ENCODE peak calls at places on chromosomes 13 and 19, in six cellular contexts. One of them, this sample, is unnamed.
A peak's percentile ranks its signal among the peaks of the same experiment; 100 is the strongest.

GRCh38 chr13:95614641-95615245 is 29.8 kb downstream of the DZIP1 start:
- DNase-seq in stimulated activated CD4-positive, alpha-beta T cell treated with anti-CD3 and anti-CD28 coated beads, TNF-alpha, amount 100 ng/mL, for 1 hour: no peak
- DNase-seq in NCI-H345: no peak
- DNase-seq in HTR-8/SVneo: no peak
- DNase-seq in memory B cell: no peak
- DNase-seq in stimulated activated CD8-positive, alpha-beta memory T cell treated with anti-CD3 and anti-CD28 coated beads, Interleukin-15, amount 100 ng/mL, for 1 hour: no peak
- DNase-seq in this sample: no peak

GRCh38 chr19:8794823-8795222 is 37.3 kb downstream of the ZNF558 start:
- DNase-seq in stimulated activated CD4-positive, alpha-beta T cell treated with anti-CD3 and anti-CD28 coated beads, TNF-alpha, amount 100 ng/mL, for 1 hour: no peak
- DNase-seq in NCI-H345: no peak
- DNase-seq in HTR-8/SVneo: no peak
- DNase-seq in memory B cell: no peak
- DNase-seq in stimulated activated CD8-positive, alpha-beta memory T cell treated with anti-CD3 and anti-CD28 coated beads, Interleukin-15, amount 100 ng/mL, for 1 hour: no peak
- DNase-seq in this sample: no peak

GRCh38 chr13:33016414-33017409 is at the start of gene KL:
- DNase-seq in stimulated activated CD4-positive, alpha-beta T cell treated with anti-CD3 and anti-CD28 coated beads, TNF-alpha, amount 100 ng/mL, for 1 hour: no peak
- DNase-seq in NCI-H345: no peak
- DNase-seq in HTR-8/SVneo: no peak
- DNase-seq in memory B cell: no peak
- DNase-seq in stimulated activated CD8-positive, alpha-beta memory T cell treated with anti-CD3 and anti-CD28 coated beads, Interleukin-15, amount 100 ng/mL, for 1 hour: no peak
- DNase-seq in this sample: peak; percentile 47

GRCh38 chr13:100633461-100633860 is 41.1 kb downstream of the TMTC4 start:
- DNase-seq in stimulated activated CD4-positive, alpha-beta T cell treated with anti-CD3 and anti-CD28 coated beads, TNF-alpha, amount 100 ng/mL, for 1 hour: no peak
- DNase-seq in NCI-H345: no peak
- DNase-seq in HTR-8/SVneo: no peak
- DNase-seq in memory B cell: no peak
- DNase-seq in stimulated activated CD8-positive, alpha-beta memory T cell treated with anti-CD3 and anti-CD28 coated beads, Interleukin-15, amount 100 ng/mL, for 1 hour: no peak
- DNase-seq in this sample: no peak

GRCh38 chr13:102369303-102369702 is 32.5 kb downstream of the FGF14 start:
- DNase-seq in stimulated activated CD4-positive, alpha-beta T cell treated with anti-CD3 and anti-CD28 coated beads, TNF-alpha, amount 100 ng/mL, for 1 hour: no peak
- DNase-seq in NCI-H345: peak; percentile 16
- DNase-seq in HTR-8/SVneo: no peak
- DNase-seq in memory B cell: no peak
- DNase-seq in stimulated activated CD8-positive, alpha-beta memory T cell treated with anti-CD3 and anti-CD28 coated beads, Interleukin-15, amount 100 ng/mL, for 1 hour: no peak
- DNase-seq in this sample: no peak

GRCh38 chr19:43594710-43595604 is 977 bp downstream of the IRGQ start:
- DNase-seq in stimulated activated CD4-positive, alpha-beta T cell treated with anti-CD3 and anti-CD28 coated beads, TNF-alpha, amount 100 ng/mL, for 1 hour: peak; percentile 59
- DNase-seq in NCI-H345: no peak
- DNase-seq in HTR-8/SVneo: peak; percentile 41
- DNase-seq in memory B cell: peak; percentile 58
- DNase-seq in stimulated activated CD8-positive, alpha-beta memory T cell treated with anti-CD3 and anti-CD28 coated beads, Interleukin-15, amount 100 ng/mL, for 1 hour: peak; percentile 32
- DNase-seq in this sample: peak; percentile 80

GRCh38 chr19:16232568-16232967 is 34.9 kb downstream of the AP1M1 start:
- DNase-seq in stimulated activated CD4-positive, alpha-beta T cell treated with anti-CD3 and anti-CD28 coated beads, TNF-alpha, amount 100 ng/mL, for 1 hour: no peak
- DNase-seq in NCI-H345: no peak
- DNase-seq in HTR-8/SVneo: no peak
- DNase-seq in memory B cell: no peak
- DNase-seq in stimulated activated CD8-positive, alpha-beta memory T cell treated with anti-CD3 and anti-CD28 coated beads, Interleukin-15, amount 100 ng/mL, for 1 hour: no peak
- DNase-seq in this sample: no peak

GRCh38 chr19:7159105-7159933 is 89.8 kb downstream of the ZNF557 start:
- DNase-seq in stimulated activated CD4-positive, alpha-beta T cell treated with anti-CD3 and anti-CD28 coated beads, TNF-alpha, amount 100 ng/mL, for 1 hour: no peak
- DNase-seq in NCI-H345: peak; percentile 19
- DNase-seq in HTR-8/SVneo: peak; percentile 52
- DNase-seq in memory B cell: no peak
- DNase-seq in stimulated activated CD8-positive, alpha-beta memory T cell treated with anti-CD3 and anti-CD28 coated beads, Interleukin-15, amount 100 ng/mL, for 1 hour: no peak
- DNase-seq in this sample: no peak

This sample was measured in stimulated activated naive CD8-positive, alpha-beta T cell treated with anti-CD3 and anti-CD28 coated beads, Interleukin-15, amount 100 ng/mL, for 72 hours.